ENCODE peak calls at places on chromosome 4, in four cellular contexts. E, W, Q and D are unnamed samples.

GRCh38 chr4:167339781-167340180 is 105.5 kb upstream of the SPOCK3 start:
- DNase-seq in Q (no peak), W (no peak), E (no peak), D (no peak)

GRCh38 chr4:88897180-88897579 is 159.8 kb downstream of the FAM13A start:
- DNase-seq in Q (no peak), E (no peak), W (no peak), D (no peak)

GRCh38 chr4:141389649-141390048 is 169.0 kb downstream of the ZNF330 start:
- DNase-seq in Q (no peak), W (no peak), E (no peak), D (no peak)

GRCh38 chr4:100754741-100755140 is 236.9 kb upstream of the EMCN start:
- DNase-seq in Q (no peak), E (no peak), W (no peak), D (no peak)

GRCh38 chr4:169984203-169984602 is 42.0 kb downstream of the MFAP3L start:
- DNase-seq in W (no peak), E (no peak), Q (no peak), D (no peak)

GRCh38 chr4:76704133-76704881 is 193.6 kb downstream of the SOWAHB start:
- DNase-seq in Q (no peak), E (no peak), W (no peak), D (no peak)

GRCh38 chr4:110533590-110533910 is 57.6 kb downstream of the ENPEP start:
- DNase-seq in E (no peak), Q (no peak), W (no peak), D (no peak)

GRCh38 chr4:130603043-130603442 is 1507.1 kb downstream of the C4orf33 start:
- DNase-seq in Q (no peak), W (no peak), E (no peak), D (no peak)

GRCh38 chr4:94532016-94532789 is 80.5 kb downstream of the PDLIM5 start:
- DNase-seq in W (no peak), E (peak; percentile 77), Q (no peak), D (no peak)

GRCh38 chr4:113835005-113835404 is 73.5 kb upstream of the CAMK2D start:
- DNase-seq in E (no peak), Q (no peak), W (no peak), D (no peak)

GRCh38 chr4:26342328-26343040 is 21.7 kb downstream of the RBPJ start:
- DNase-seq in W (no peak), Q (no peak), E (peak; percentile 28), D (no peak)

GRCh38 chr4:25788839-25789238 is 73.9 kb downstream of the SEL1L3 start:
- DNase-seq in E (no peak), Q (no peak), W (no peak), D (no peak)

GRCh38 chr4:86652332-86652932 is 58.3 kb downstream of the PTPN13 start:
- DNase-seq in E (no peak), Q (no peak), W (no peak), D (no peak)

GRCh38 chr4:182593864-182594263 is 323.3 kb downstream of the DCTD start:
- DNase-seq in Q (no peak), W (no peak), E (no peak), D (no peak)

GRCh38 chr4:158302076-158302866 is 92.0 kb downstream of the TMEM144 start:
- DNase-seq in E (no peak), Q (no peak), W (no peak), D (no peak)

GRCh38 chr4:111537861-111538260 is 607.4 kb upstream of the FAM241A start:
- DNase-seq in Q (no peak), E (no peak), W (no peak), D (no peak)

GRCh38 chr4:1249731-1250526 is 999 bp upstream of the CTBP1 start:
- DNase-seq in W (no peak), E (peak; percentile 28), Q (no peak), D (peak; percentile 13)

GRCh38 chr4:1300466-1301455 is 11.1 kb downstream of the MAEA start:
- DNase-seq in Q (no peak), W (no peak), E (no peak), D (peak; percentile 10)

GRCh38 chr4:124304936-124305335 is 407.6 kb downstream of the ANKRD50 start:
- DNase-seq in W (no peak), E (no peak), Q (no peak), D (no peak)

GRCh38 chr4:24477919-24478318 is 106.4 kb downstream of the DHX15 start:
- DNase-seq in E (no peak), W (no peak), Q (no peak), D (peak; percentile 21)

GRCh38 chr4:24472514-24473308 is 111.6 kb downstream of the DHX15 start:
- DNase-seq in Q (peak; percentile 63), E (peak; percentile 74), W (no peak), D (peak; percentile 91)

GRCh38 chr4:24473309-24473721 is 111.0 kb downstream of the DHX15 start:
- DNase-seq in Q (no peak), E (peak; percentile 20), W (no peak), D (peak; percentile 25)

GRCh38 chr4:24475756-24476155 is 108.6 kb downstream of the DHX15 start:
- DNase-seq in Q (no peak), E (no peak), W (no peak), D (no peak)

DNA sequence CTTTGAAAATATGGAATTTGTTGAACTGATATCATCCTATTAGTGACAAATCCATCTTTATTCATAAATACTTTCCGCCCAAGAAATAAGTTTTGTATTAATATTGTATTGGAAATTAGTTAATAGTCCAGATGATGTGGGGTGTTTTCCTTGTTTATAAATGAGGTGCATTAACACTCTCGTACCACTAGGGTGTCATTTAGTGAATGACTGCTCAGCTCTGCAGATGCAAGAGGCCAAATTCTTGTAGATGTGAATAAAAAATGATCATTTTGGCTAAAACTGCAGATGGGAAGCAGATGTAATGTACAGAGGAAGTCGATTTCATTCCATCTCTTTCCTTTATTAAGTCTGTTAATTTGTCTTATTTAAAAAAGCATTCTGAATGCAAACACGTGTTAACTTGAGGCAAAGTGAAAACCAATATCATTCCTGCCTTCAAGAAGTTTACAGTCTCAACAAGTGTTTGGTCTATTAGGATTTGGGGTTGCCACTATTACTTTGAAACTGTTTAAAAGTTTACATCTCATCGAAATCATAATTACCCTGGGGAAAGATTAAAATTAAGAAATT is 108.1 kb downstream of the DHX15 start:
- DNase-seq in E (peak; percentile 14), W (no peak), Q (no peak), D (peak; percentile 43)
- TF ChIP-seq NRF1 in E (no peak), W (no peak), Q (no peak), D (no peak)

GRCh38 chr4:160523236-160523635 is 1420.4 kb downstream of the RAPGEF2 start:
- DNase-seq in E (no peak), W (no peak), Q (no peak), D (no peak)
- TF ChIP-seq NRF1 in E (no peak), W (no peak), Q (no peak), D (no peak)

DNA sequence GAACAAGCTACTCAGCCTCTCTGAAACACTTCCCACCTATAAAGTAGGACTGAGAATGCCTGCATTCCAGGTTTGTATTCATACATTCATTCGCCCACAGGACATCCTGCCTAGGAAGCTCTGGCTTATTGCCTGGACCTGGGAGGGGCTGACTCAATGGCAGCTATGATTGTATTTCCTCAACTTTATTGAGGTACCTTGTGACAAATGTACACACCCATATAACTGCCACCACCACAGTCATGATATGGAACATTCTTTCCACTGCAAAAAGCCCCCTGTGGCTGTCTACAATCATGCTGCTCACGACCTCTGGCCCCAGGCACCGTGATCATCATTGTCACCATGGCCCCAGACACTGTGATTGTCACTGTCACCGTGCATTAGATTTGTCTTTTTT is 68.3 kb downstream of the ABLIM2 start:
- DNase-seq in Q (no peak), E (no peak), W (no peak), D (no peak)
- TF ChIP-seq NRF1 in Q (no peak), E (no peak), W (no peak), D (no peak)

DNA sequence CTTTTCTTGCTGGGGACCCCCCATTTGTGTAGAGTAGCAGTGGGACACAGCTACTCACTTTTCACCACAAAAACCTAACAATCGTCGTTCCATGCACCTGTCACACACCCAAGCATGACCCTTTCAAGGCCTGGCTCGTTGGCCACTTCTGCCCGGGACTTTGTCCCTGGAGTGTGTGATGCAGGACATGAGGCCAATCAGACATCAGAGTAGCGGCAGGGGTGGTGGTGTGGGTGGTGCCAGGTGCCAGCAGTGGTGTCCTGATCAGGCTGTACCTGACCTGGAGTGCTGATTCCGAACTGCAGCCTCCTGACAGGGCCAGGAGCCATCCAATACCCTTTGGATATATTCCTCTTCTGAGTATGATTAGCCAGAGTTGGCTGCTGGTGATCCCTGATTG is 23.1 kb upstream of the PROM1 start:
- DNase-seq in E (no peak), W (no peak), Q (no peak), D (no peak)
- TF ChIP-seq NRF1 in E (no peak), W (no peak), Q (no peak), D (no peak)

GRCh38 chr4:163271555-163272127 is 60.8 kb downstream of the NPY1R start:
- DNase-seq in W (no peak), Q (no peak), E (no peak), D (no peak)

GRCh38 chr4:163264934-163265333 is 67.5 kb downstream of the NPY1R start:
- DNase-seq in W (no peak), E (no peak), Q (no peak), D (no peak)

GRCh38 chr4:163273203-163273602 is 59.2 kb downstream of the NPY1R start:
- DNase-seq in W (no peak), Q (no peak), E (no peak), D (no peak)

GRCh38 chr4:163269874-163270273 is 62.5 kb downstream of the NPY1R start:
- DNase-seq in Q (no peak), E (peak; percentile 65), W (no peak), D (no peak)

DNA sequence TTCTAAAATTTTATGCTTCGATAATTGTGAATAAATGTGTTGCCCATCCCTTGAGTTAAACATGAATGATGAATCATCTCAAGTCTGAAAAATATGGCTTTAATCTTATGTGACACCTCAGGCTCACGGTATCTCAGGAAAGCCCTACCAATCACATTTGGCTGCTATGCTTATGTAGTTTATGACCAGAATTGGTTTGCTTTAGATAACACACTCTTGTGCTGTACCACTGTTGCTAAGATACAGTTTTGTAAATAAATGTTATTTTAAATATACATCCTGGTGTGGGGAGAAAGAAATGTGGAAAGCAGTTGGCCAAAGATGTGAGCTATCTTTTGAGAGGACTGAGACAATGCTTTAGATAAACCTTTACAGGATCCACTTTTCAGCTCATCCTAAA is 63.2 kb downstream of the NPY1R start:
- DNase-seq in E (peak; percentile 35), Q (no peak), W (no peak), D (no peak)
- TF ChIP-seq NRF1 in E (no peak), Q (no peak), W (no peak), D (no peak)